ENCODE peak calls at places on chromosomes 16 and 17, in four cellular contexts. V is psoas muscle, Y is heart left ventricle, I is K562. L is an unnamed sample.
A peak's percentile ranks its signal among the peaks of the same experiment; 100 is the strongest.

GRCh38 chr16:31350275-31351005 is 4.5 kb upstream of the ITGAX start:
- DNase-seq in V (no peak), Y (no peak), I (no peak), L (no peak)

GRCh38 chr17:79948406-79948917 is 87.2 kb downstream of the TBC1D16 start:
- DNase-seq in V (no peak), Y (no peak), I (no peak), L (no peak)

GRCh38 chr17:50325906-50326305 is 20.0 kb upstream of the XYLT2 start:
- DNase-seq in V (no peak), Y (no peak), I (no peak), L (peak; percentile 53)

GRCh38 chr17:12990041-12990808 is 27.6 kb downstream of the ELAC2 start:
- DNase-seq in V (no peak), Y (peak; percentile 84), I (no peak), L (no peak)

GRCh38 chr17:33639103-33639991 is 346.3 kb upstream of the ASIC2 start:
- DNase-seq in V (no peak), Y (no peak), I (no peak), L (no peak)

GRCh38 chr17:38338053-38338452 is 5.7 kb downstream of the GPR179 start:
- DNase-seq in V (no peak), Y (no peak), I (no peak), L (peak; percentile 31)

GRCh38 chr17:77528516-77529327 is 388.0 kb downstream of the SEC14L1 start:
- DNase-seq in V (no peak), Y (no peak), I (no peak), L (peak; percentile 73)

GRCh38 chr16:87587636-87588035 is 14.7 kb upstream of the JPH3 start:
- DNase-seq in V (no peak), Y (no peak), I (no peak), L (no peak)

GRCh38 chr16:28910046-28911031 is 14.7 kb downstream of the RABEP2 start:
- DNase-seq in V (no peak), Y (no peak), I (no peak), L (no peak)

GRCh38 chr17:79988163-79988971 is 47.3 kb downstream of the TBC1D16 start:
- DNase-seq in V (no peak), Y (peak; percentile 56), I (no peak), L (peak; percentile 79)

GRCh38 chr17:69434164-69434579 is 19.7 kb downstream of the MAP2K6 start:
- DNase-seq in V (peak; percentile 23), Y (no peak), I (no peak), L (no peak)

GRCh38 chr17:40612510-40613244 is 34.9 kb downstream of the SMARCE1 start:
- DNase-seq in V (no peak), Y (no peak), I (no peak), L (no peak)

GRCh38 chr16:1908081-1908633 is 10.1 kb downstream of the HS3ST6 start:
- DNase-seq in V (no peak), Y (no peak), I (no peak), L (no peak)

GRCh38 chr17:7021993-7022778 is 664 bp upstream of the BCL6B start:
- DNase-seq in V (peak; percentile 87), Y (peak; percentile 92), I (peak; percentile 75), L (peak; percentile 94)

GRCh38 chr17:38815576-38816193 is 9.4 kb downstream of the CWC25 start:
- DNase-seq in V (no peak), Y (no peak), I (peak; percentile 39), L (no peak)

GRCh38 chr16:27318399-27319256 is 4.9 kb downstream of the IL4R start:
- DNase-seq in V (peak; percentile 33), Y (peak; percentile 72), I (no peak), L (peak; percentile 69)

DNA sequence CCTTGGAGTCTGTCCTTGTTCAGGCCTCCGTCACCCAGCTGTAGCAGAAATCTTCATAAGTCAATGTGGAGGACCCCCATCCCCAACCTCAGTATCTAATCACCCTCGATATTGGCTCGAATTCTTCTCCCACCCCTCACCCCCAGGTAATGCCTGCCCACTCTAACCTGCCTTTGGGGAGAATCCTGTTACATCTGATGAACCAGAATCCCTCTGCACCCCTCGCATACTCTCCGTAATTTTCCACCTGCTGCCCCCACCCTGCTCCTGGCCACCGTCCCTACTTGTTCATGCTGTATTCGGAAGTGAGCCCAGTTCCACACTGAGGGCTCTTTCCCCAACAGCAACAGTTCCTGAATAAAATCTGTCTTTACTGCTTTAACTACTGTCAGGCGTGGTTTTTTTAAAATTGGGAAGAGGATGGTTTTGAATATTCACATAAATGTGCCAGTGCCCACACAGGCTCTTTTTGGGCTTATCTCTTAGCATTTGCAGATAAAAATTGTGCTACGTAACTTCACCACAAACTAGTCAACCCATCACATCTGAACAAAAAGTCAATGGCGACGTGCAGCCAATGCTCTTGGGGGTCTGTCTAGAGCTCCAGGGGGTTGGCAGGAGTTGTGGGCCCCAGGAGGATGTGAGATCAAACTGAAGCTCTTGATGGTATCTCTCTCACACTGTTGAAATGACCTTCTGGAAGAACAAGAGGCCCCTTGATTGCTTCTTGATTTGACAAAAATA is 73.7 kb downstream of the NETO2 start:
- DNase-seq in V (no peak), Y (no peak), I (no peak), L (no peak)
- H3K4me3 ChIP-seq in V (no peak overlapping the region), Y (no peak overlapping the region), I (no peak overlapping the region), L (no peak overlapping the region)

GRCh38 chr17:82863941-82864720 is 24.3 kb upstream of the ZNF750 start:
- DNase-seq in V (no peak), Y (no peak), I (peak; percentile 63), L (no peak)
- H3K27ac ChIP-seq in V (peak overlapping the region; percentile 53), Y (no peak overlapping the region), I (peak overlapping the region; percentile 71), L (no peak overlapping the region)

DNA sequence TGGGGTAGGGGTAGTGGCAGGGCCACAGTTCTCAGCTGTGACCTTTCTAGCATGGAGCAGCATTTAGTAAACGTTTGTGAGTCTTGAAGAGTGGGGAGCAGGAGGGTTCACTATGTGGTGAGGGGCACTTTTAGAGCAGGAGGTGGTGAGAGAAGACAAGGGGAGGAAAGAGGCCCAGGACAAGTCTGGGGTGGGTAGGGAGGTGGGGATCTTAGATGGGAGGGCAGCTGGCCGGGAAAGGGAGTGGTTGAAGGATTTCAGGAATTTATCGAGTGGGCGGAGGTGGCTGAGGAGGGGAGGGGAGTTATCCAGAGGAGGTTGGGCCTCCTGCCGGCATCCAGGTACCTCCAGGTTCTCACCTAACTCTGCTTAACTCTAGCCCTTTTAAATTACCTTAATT is 1.9 kb downstream of the CLEC16A start:
- DNase-seq in V (no peak), Y (no peak), I (no peak), L (no peak)
- H3K4me3 ChIP-seq in V (no peak overlapping the region), Y (peak overlapping the region; percentile 94), I (no peak overlapping the region), L (no peak overlapping the region)

GRCh38 chr16:71473891-71474290 is 11.8 kb upstream of the ZNF23 start:
- DNase-seq in V (no peak), Y (no peak), I (no peak), L (no peak)
- H3K27ac ChIP-seq in V (no peak overlapping the region), Y (no peak overlapping the region), I (no peak overlapping the region), L (no peak overlapping the region)

GRCh38 chr16:2981899-2982250 is 1.6 kb upstream of the PKMYT1 start:
- DNase-seq in V (no peak), Y (no peak), I (peak; percentile 54), L (no peak)
- H3K4me3 ChIP-seq in V (no peak overlapping the region), Y (no peak overlapping the region), I (peak overlapping the region; percentile 63), L (no peak overlapping the region)

GRCh38 chr17:72223816-72224215 is 103.0 kb downstream of the SOX9 start:
- DNase-seq in V (no peak), Y (no peak), I (no peak), L (no peak)

GRCh38 chr17:72222971-72223370 is 102.2 kb downstream of the SOX9 start:
- DNase-seq in V (no peak), Y (no peak), I (no peak), L (no peak)

GRCh38 chr17:72219824-72220473 is 99.1 kb downstream of the SOX9 start:
- DNase-seq in V (no peak), Y (no peak), I (no peak), L (no peak)

GRCh38 chr17:72219136-72219823 is 98.5 kb downstream of the SOX9 start:
- DNase-seq in V (no peak), Y (no peak), I (no peak), L (no peak)

GRCh38 chr17:72222571-72222970 is 101.8 kb downstream of the SOX9 start:
- DNase-seq in V (no peak), Y (no peak), I (no peak), L (no peak)
- H3K27ac ChIP-seq in V (no peak overlapping the region), Y (no peak overlapping the region), I (no peak overlapping the region), L (no peak overlapping the region)

GRCh38 chr17:63706346-63707102 is 6.6 kb upstream of the LIMD2 start:
- DNase-seq in V (no peak), Y (no peak), I (no peak), L (no peak)

GRCh38 chr17:63704259-63704576 is 4.3 kb upstream of the LIMD2 start:
- DNase-seq in V (no peak), Y (no peak), I (no peak), L (no peak)

GRCh38 chr17:63705657-63706056 is 5.7 kb upstream of the LIMD2 start:
- DNase-seq in V (no peak), Y (no peak), I (no peak), L (no peak)

GRCh38 chr17:63703556-63704258 is 3.8 kb upstream of the LIMD2 start:
- DNase-seq in V (no peak), Y (no peak), I (no peak), L (no peak)

GRCh38 chr17:63704836-63705235 is 4.9 kb upstream of the LIMD2 start:
- DNase-seq in V (no peak), Y (no peak), I (no peak), L (no peak)
- H3K4me3 ChIP-seq in V (no peak overlapping the region), Y (no peak overlapping the region), I (no peak overlapping the region), L (no peak overlapping the region)

GRCh38 chr17:42985225-42985624 is 4.9 kb downstream of the RUNDC1 start:
- DNase-seq in V (no peak), Y (no peak), I (no peak), L (no peak)

GRCh38 chr17:42991471-42991870 is 6.7 kb upstream of the RPL27 start:
- DNase-seq in V (no peak), Y (no peak), I (no peak), L (no peak)

GRCh38 chr17:42989146-42989545 is 8.8 kb downstream of the RUNDC1 start:
- DNase-seq in V (no peak), Y (no peak), I (no peak), L (no peak)

GRCh38 chr17:42992872-42993271 is 5.3 kb upstream of the RPL27 start:
- DNase-seq in V (no peak), Y (no peak), I (no peak), L (no peak)

GRCh38 chr17:42989726-42990652 is 8.2 kb upstream of the RPL27 start:
- DNase-seq in V (no peak), Y (no peak), I (no peak), L (no peak)
- H3K27ac ChIP-seq in V (no peak overlapping the region), Y (no peak overlapping the region), I (no peak overlapping the region), L (no peak overlapping the region)

DNA sequence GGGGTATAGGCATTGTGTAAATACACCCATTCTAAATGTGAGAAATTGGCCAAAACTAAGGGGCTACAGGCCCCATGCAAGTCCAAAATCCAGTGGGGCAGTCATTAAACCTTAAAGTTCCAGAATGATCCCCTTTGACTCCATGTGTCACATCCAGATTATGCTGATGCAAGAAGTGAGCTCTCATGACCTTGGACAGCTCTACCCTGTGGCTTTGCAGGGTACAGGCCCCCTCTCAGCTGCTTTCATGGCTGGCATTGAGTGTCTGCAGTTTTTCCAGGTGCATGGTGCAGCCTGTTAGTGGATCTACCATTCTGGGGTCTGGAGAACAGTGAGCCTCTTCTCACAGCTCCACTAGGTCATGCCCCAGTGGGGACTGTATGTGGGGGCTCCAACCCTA is 7.3 kb upstream of the ANKFN1 start:
- DNase-seq in V (no peak), Y (no peak), I (no peak), L (no peak)
- H3K4me3 ChIP-seq in V (no peak overlapping the region), Y (no peak overlapping the region), I (no peak overlapping the region), L (no peak overlapping the region)

L was measured in aorta.